ENCODE peak calls at places on chromosomes 2 and 18, in ten cellular contexts. One of them, this sample, is unnamed.

GRCh38 chr2:156327835-156328401 is 4.6 kb downstream of the NR4A2 start:
- DNase-seq in HCT116: no peak
- DNase-seq in body of pancreas: no peak
- DNase-seq in ovary: no peak
- DNase-seq in breast epithelium: no peak
- DNase-seq in stomach: no peak
- DNase-seq in heart left ventricle: no peak
- DNase-seq in A549: no peak
- DNase-seq in thyroid gland: no peak
- DNase-seq in IMR-90: no peak
- DNase-seq in this sample: no peak

GRCh38 chr18:13563390-13563805 is 163.0 kb downstream of the FAM210A start:
- DNase-seq in body of pancreas: no peak
- DNase-seq in IMR-90: no peak
- DNase-seq in HCT116: no peak
- DNase-seq in heart left ventricle: no peak
- DNase-seq in breast epithelium: no peak
- DNase-seq in A549: no peak
- DNase-seq in ovary: no peak
- DNase-seq in thyroid gland: peak; percentile 53
- DNase-seq in stomach: no peak
- DNase-seq in this sample: peak; percentile 46

GRCh38 chr2:165952085-165952484 is 1.5 kb downstream of the TTC21B start:
- DNase-seq in body of pancreas: no peak
- DNase-seq in thyroid gland: no peak
- DNase-seq in breast epithelium: no peak
- DNase-seq in stomach: no peak
- DNase-seq in A549: no peak
- DNase-seq in ovary: no peak
- DNase-seq in IMR-90: no peak
- DNase-seq in HCT116: no peak
- DNase-seq in heart left ventricle: no peak
- DNase-seq in this sample: no peak

GRCh38 chr2:235497096-235497495 is 3.3 kb downstream of the AGAP1 start:
- DNase-seq in breast epithelium: no peak
- DNase-seq in ovary: no peak
- DNase-seq in HCT116: no peak
- DNase-seq in A549: no peak
- DNase-seq in heart left ventricle: no peak
- DNase-seq in thyroid gland: no peak
- DNase-seq in body of pancreas: no peak
- DNase-seq in stomach: no peak
- DNase-seq in IMR-90: no peak
- DNase-seq in this sample: no peak

GRCh38 chr2:9097871-9098270 is 94.4 kb upstream of the MBOAT2 start:
- DNase-seq in breast epithelium: no peak
- DNase-seq in heart left ventricle: no peak
- DNase-seq in A549: no peak
- DNase-seq in stomach: no peak
- DNase-seq in IMR-90: no peak
- DNase-seq in ovary: no peak
- DNase-seq in HCT116: no peak
- DNase-seq in thyroid gland: no peak
- DNase-seq in body of pancreas: no peak
- DNase-seq in this sample: no peak

GRCh38 chr2:47002480-47003381 is 87.1 kb upstream of the MCFD2 start:
- DNase-seq in body of pancreas: no peak
- DNase-seq in IMR-90: no peak
- DNase-seq in ovary: peak; percentile 76
- DNase-seq in thyroid gland: peak; percentile 70
- DNase-seq in heart left ventricle: peak; percentile 67
- DNase-seq in breast epithelium: no peak
- DNase-seq in HCT116: no peak
- DNase-seq in A549: no peak
- DNase-seq in stomach: no peak
- DNase-seq in this sample: peak; percentile 69

GRCh38 chr2:74334931-74335333 is 8.3 kb downstream of the SLC4A5 start:
- DNase-seq in ovary: peak; percentile 83
- DNase-seq in body of pancreas: peak; percentile 74
- DNase-seq in thyroid gland: peak; percentile 81
- DNase-seq in HCT116: peak; percentile 57
- DNase-seq in stomach: peak; percentile 82
- DNase-seq in A549: peak; percentile 72
- DNase-seq in breast epithelium: peak; percentile 44
- DNase-seq in heart left ventricle: peak; percentile 79
- DNase-seq in IMR-90: peak; percentile 72
- DNase-seq in this sample: peak; percentile 82

GRCh38 chr2:67846341-67847070 is 216.3 kb downstream of the C1D start:
- DNase-seq in stomach: peak; percentile 90
- DNase-seq in ovary: peak; percentile 90
- DNase-seq in IMR-90: peak; percentile 98
- DNase-seq in thyroid gland: peak; percentile 96
- DNase-seq in A549: peak; percentile 73
- DNase-seq in HCT116: peak; percentile 75
- DNase-seq in body of pancreas: peak; percentile 97
- DNase-seq in breast epithelium: peak; percentile 93
- DNase-seq in heart left ventricle: peak; percentile 81
- DNase-seq in this sample: peak; percentile 91

DNA sequence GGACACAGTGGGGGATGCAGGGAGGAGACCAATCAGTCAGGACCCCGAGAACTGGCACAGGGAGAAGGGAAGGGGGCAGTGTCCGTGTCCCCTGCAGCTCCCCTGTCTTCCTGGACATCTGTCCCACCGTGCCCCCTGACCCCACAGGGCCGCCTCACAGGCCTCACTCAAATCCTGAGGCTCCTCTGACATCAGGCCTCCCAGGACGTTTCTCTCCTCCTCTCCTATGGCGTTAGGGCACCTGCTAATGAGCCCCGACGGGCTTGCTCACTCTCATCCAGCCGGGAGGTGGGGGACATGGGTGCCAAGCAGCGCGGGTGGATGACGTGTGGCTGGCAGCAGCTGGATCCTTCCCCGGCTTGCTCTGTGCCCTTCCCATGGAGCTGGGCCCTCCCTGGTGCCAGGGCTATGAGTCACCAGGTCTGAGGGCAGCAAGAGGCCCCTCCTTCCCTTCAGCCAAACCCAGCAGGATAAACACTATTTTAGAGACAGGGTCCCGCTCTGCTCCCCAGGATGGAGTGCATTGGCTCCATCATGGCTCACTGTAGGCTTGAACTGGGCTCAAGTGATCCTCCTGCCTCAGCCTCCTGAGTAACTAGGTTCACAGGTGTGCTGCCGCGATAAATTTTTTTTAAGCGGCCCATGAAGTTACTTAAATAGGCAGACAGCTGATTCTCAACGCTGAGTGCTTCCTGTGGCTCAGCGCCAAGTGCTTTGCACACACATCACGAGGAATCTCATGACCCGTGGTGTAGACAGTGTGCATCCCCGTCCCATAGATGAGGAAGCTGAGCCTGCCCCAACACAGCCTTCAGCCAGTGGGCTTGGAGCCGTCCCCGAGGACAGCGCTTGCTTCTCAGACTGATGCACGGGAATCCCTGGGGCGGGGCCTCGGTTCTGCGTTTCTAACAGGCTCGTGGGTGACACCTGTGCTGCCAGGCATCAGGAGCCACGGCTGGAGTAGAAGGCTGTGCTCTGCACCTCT is 64.5 kb upstream of the HDAC4 start:
- DNase-seq in breast epithelium: peak; percentile 54
- DNase-seq in stomach: peak; percentile 53
- DNase-seq in HCT116: no peak
- DNase-seq in thyroid gland: peak; percentile 31
- DNase-seq in A549: peak; percentile 71
- DNase-seq in body of pancreas: peak; percentile 87
- DNase-seq in IMR-90: no peak
- DNase-seq in heart left ventricle: peak; percentile 79
- DNase-seq in ovary: peak; percentile 37
- DNase-seq in this sample: peak; percentile 63
- H3K27ac ChIP-seq in breast epithelium: peak overlapping the region; percentile 38
- H3K27ac ChIP-seq in stomach: peak overlapping the region; percentile 59
- H3K27ac ChIP-seq in HCT116: no peak overlapping the region
- H3K27ac ChIP-seq in thyroid gland: no peak overlapping the region
- H3K27ac ChIP-seq in A549: peak overlapping the region; percentile 73
- H3K27ac ChIP-seq in body of pancreas: peak overlapping the region; percentile 59
- H3K27ac ChIP-seq in IMR-90: no peak overlapping the region
- H3K27ac ChIP-seq in heart left ventricle: no peak overlapping the region
- H3K27ac ChIP-seq in ovary: no peak overlapping the region
- H3K27ac ChIP-seq in this sample: no peak overlapping the region

GRCh38 chr2:1590611-1591460 is 153.5 kb downstream of the PXDN start:
- DNase-seq in heart left ventricle: peak; percentile 31
- DNase-seq in stomach: no peak
- DNase-seq in A549: no peak
- DNase-seq in IMR-90: no peak
- DNase-seq in breast epithelium: no peak
- DNase-seq in body of pancreas: no peak
- DNase-seq in thyroid gland: no peak
- DNase-seq in HCT116: no peak
- DNase-seq in ovary: peak; percentile 70
- DNase-seq in this sample: no peak

GRCh38 chr2:1588994-1589611 is 155.2 kb downstream of the PXDN start:
- DNase-seq in heart left ventricle: peak; percentile 13
- DNase-seq in ovary: no peak
- DNase-seq in stomach: no peak
- DNase-seq in thyroid gland: no peak
- DNase-seq in body of pancreas: no peak
- DNase-seq in breast epithelium: no peak
- DNase-seq in A549: no peak
- DNase-seq in IMR-90: peak; percentile 43
- DNase-seq in HCT116: no peak
- DNase-seq in this sample: no peak

GRCh38 chr2:1593371-1594205 is 150.7 kb downstream of the PXDN start:
- DNase-seq in HCT116: peak; percentile 77
- DNase-seq in thyroid gland: no peak
- DNase-seq in breast epithelium: no peak
- DNase-seq in body of pancreas: no peak
- DNase-seq in stomach: no peak
- DNase-seq in ovary: no peak
- DNase-seq in A549: peak; percentile 28
- DNase-seq in heart left ventricle: peak; percentile 62
- DNase-seq in IMR-90: peak; percentile 89
- DNase-seq in this sample: no peak

GRCh38 chr2:1591978-1592907 is 152.1 kb downstream of the PXDN start:
- DNase-seq in stomach: no peak
- DNase-seq in thyroid gland: peak; percentile 62
- DNase-seq in body of pancreas: peak; percentile 50
- DNase-seq in A549: peak; percentile 36
- DNase-seq in heart left ventricle: peak; percentile 83
- DNase-seq in HCT116: peak; percentile 41
- DNase-seq in breast epithelium: no peak
- DNase-seq in ovary: peak; percentile 91
- DNase-seq in IMR-90: peak; percentile 77
- DNase-seq in this sample: peak; percentile 78

DNA sequence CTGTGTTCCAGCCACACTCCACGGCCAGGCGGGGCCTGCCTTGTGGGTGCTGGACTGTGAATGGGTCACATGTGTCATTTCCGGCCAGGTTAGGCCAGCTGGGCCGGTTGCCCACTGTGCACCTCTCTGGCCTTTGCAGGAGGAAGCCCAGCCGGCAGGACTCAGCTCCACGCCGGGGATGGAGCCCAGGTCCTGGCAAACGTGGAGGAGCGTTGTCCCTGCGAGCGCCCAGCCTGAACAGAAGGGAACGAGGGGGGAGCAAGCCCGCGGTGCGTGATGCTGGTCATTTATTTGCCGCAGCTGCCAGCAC is 152.9 kb downstream of the PXDN start:
- DNase-seq in ovary: peak; percentile 65
- DNase-seq in A549: no peak
- DNase-seq in thyroid gland: no peak
- DNase-seq in breast epithelium: no peak
- DNase-seq in body of pancreas: no peak
- DNase-seq in stomach: no peak
- DNase-seq in HCT116: no peak
- DNase-seq in heart left ventricle: peak; percentile 61
- DNase-seq in IMR-90: no peak
- DNase-seq in this sample: no peak
- H3K4me3 ChIP-seq in ovary: no peak overlapping the region
- H3K4me3 ChIP-seq in A549: no peak overlapping the region
- H3K4me3 ChIP-seq in thyroid gland: no peak overlapping the region
- H3K4me3 ChIP-seq in breast epithelium: no peak overlapping the region
- H3K4me3 ChIP-seq in body of pancreas: no peak overlapping the region
- H3K4me3 ChIP-seq in stomach: peak overlapping the region; percentile 3
- H3K4me3 ChIP-seq in HCT116: no peak overlapping the region
- H3K4me3 ChIP-seq in heart left ventricle: no peak overlapping the region
- H3K4me3 ChIP-seq in IMR-90: no peak overlapping the region
- H3K4me3 ChIP-seq in this sample: no peak overlapping the region

DNA sequence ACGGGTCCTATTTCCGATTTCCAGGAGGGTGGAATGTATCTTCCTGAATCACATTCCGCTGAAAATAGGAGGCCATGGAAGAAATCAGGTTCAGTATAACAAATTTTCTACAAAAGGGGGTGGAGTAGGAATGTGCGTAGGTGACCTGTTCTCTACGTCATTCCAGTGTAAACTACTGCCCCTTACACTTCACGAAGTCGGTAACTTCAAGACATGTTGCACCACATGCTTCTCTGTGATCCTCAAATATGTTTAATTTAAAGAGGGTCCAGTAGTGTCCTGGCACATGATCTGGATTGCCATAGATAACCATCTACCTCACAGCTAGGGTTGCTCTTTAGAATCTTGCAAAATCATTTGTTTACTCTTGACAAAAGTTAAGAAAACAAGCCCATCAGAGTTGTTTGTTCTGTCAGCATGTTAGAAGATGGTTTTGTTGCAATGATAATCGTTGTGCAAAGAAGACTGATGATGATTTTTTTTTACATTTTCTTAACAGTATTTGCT is 7.5 kb upstream of the CPS1 start:
- DNase-seq in stomach: no peak
- DNase-seq in heart left ventricle: no peak
- DNase-seq in breast epithelium: no peak
- DNase-seq in HCT116: no peak
- DNase-seq in IMR-90: no peak
- DNase-seq in body of pancreas: no peak
- DNase-seq in A549: peak; percentile 3
- DNase-seq in ovary: no peak
- DNase-seq in thyroid gland: no peak
- DNase-seq in this sample: no peak
- TF ChIP-seq POLR2A in stomach: no peak
- TF ChIP-seq POLR2A in heart left ventricle: no peak
- TF ChIP-seq POLR2A in breast epithelium: no peak
- TF ChIP-seq POLR2A in HCT116: no peak
- TF ChIP-seq POLR2A in IMR-90: no peak
- TF ChIP-seq POLR2A in body of pancreas: no peak
- TF ChIP-seq POLR2A in A549: no peak
- TF ChIP-seq POLR2A in ovary: no peak
- TF ChIP-seq POLR2A in thyroid gland: no peak
- TF ChIP-seq POLR2A in this sample: no peak

GRCh38 chr18:24875761-24876160 is 415.3 kb downstream of the HRH4 start:
- DNase-seq in stomach: no peak
- DNase-seq in breast epithelium: no peak
- DNase-seq in A549: no peak
- DNase-seq in ovary: no peak
- DNase-seq in HCT116: no peak
- DNase-seq in body of pancreas: no peak
- DNase-seq in IMR-90: no peak
- DNase-seq in heart left ventricle: no peak
- DNase-seq in thyroid gland: no peak
- DNase-seq in this sample: no peak

GRCh38 chr18:24876266-24876665 is 415.8 kb downstream of the HRH4 start:
- DNase-seq in IMR-90: no peak
- DNase-seq in breast epithelium: no peak
- DNase-seq in stomach: no peak
- DNase-seq in A549: no peak
- DNase-seq in thyroid gland: no peak
- DNase-seq in body of pancreas: no peak
- DNase-seq in ovary: no peak
- DNase-seq in HCT116: no peak
- DNase-seq in heart left ventricle: no peak
- DNase-seq in this sample: no peak

GRCh38 chr18:24875286-24875685 is 414.8 kb downstream of the HRH4 start:
- DNase-seq in A549: no peak
- DNase-seq in heart left ventricle: no peak
- DNase-seq in breast epithelium: no peak
- DNase-seq in thyroid gland: no peak
- DNase-seq in HCT116: no peak
- DNase-seq in stomach: no peak
- DNase-seq in IMR-90: no peak
- DNase-seq in ovary: no peak
- DNase-seq in body of pancreas: no peak
- DNase-seq in this sample: no peak

GRCh38 chr18:24878289-24878688 is 417.9 kb downstream of the HRH4 start:
- DNase-seq in stomach: no peak
- DNase-seq in ovary: no peak
- DNase-seq in heart left ventricle: no peak
- DNase-seq in breast epithelium: no peak
- DNase-seq in HCT116: no peak
- DNase-seq in thyroid gland: no peak
- DNase-seq in A549: no peak
- DNase-seq in IMR-90: peak; percentile 64
- DNase-seq in body of pancreas: no peak
- DNase-seq in this sample: peak; percentile 34
- H3K27ac ChIP-seq in stomach: no peak overlapping the region
- H3K27ac ChIP-seq in ovary: no peak overlapping the region
- H3K27ac ChIP-seq in heart left ventricle: no peak overlapping the region
- H3K27ac ChIP-seq in breast epithelium: no peak overlapping the region
- H3K27ac ChIP-seq in HCT116: no peak overlapping the region
- H3K27ac ChIP-seq in thyroid gland: no peak overlapping the region
- H3K27ac ChIP-seq in A549: no peak overlapping the region
- H3K27ac ChIP-seq in IMR-90: no peak overlapping the region
- H3K27ac ChIP-seq in body of pancreas: no peak overlapping the region
- H3K27ac ChIP-seq in this sample: no peak overlapping the region